ENCODE peak calls at places on chromosomes 16 and 17, in nine cellular contexts. K is naive B cell; W is stimulated activated CD4-positive, alpha-beta T cell treated with anti-CD3 and anti-CD28 coated beads, TNF-alpha, amount 100 ng/mL, for 48 hours; P is Calu3; D is T-helper 2 cell; Y is central memory CD4-positive, alpha-beta T cell; G is type B pancreatic cell; Q is activated T-cell treated with anti-CD3 and anti-CD28 coated beads, Interleukin-2, amount 50 U/mL, for 72 hours; S is activated CD8-positive, alpha-beta memory T cell treated with anti-CD3 and anti-CD28 coated beads for 1 hour. C is an unnamed sample.

GRCh38 chr16:85350973-85351372 is 238.7 kb upstream of the CIBAR2 start:
- DNase-seq in K (no peak), W (no peak), P (peak), D (no peak), Y (no peak), G (no peak), Q (no peak), S (no peak), C (no peak)

GRCh38 chr17:70041575-70041974 is 33.5 kb upstream of the KCNJ16 start:
- DNase-seq in K (no peak), W (no peak), P (no peak), D (no peak), Y (no peak), G (no peak), Q (no peak), S (no peak), C (no peak)

GRCh38 chr16:57318240-57318970 is 33.9 kb upstream of the PLLP start:
- DNase-seq in K (no peak), W (no peak), P (no peak), D (no peak), Y (no peak), G (peak), Q (no peak), S (no peak), C (peak)

GRCh38 chr17:83053779-83054451 is 25.5 kb upstream of the METRNL start:
- DNase-seq in K (peak), W (no peak), P (no peak), D (no peak), Y (peak), G (no peak), Q (peak), S (no peak), C (peak)

GRCh38 chr16:83310816-83311215 is 497.0 kb upstream of the HSBP1 start:
- DNase-seq in K (no peak), W (no peak), P (no peak), D (no peak), Y (no peak), G (no peak), Q (no peak), S (no peak), C (no peak)

GRCh38 chr16:85360323-85361277 is 248.3 kb upstream of the CIBAR2 start:
- DNase-seq in K (no peak), W (no peak), P (peak), D (no peak), Y (no peak), G (no peak), Q (peak), S (no peak), C (no peak)

GRCh38 chr16:56576585-56577299 is 11.9 kb downstream of the MT4 start:
- DNase-seq in K (peak), W (peak), P (peak), D (peak), Y (peak), G (no peak), Q (peak), S (peak), C (peak)

GRCh38 chr16:54424043-54424451 is 137.5 kb upstream of the IRX3 start:
- DNase-seq in K (no peak), W (no peak), P (no peak), D (no peak), Y (no peak), G (no peak), Q (no peak), S (no peak), C (no peak)

GRCh38 chr16:1912215-1912543 is 6.0 kb downstream of the HS3ST6 start:
- DNase-seq in K (no peak), W (no peak), P (no peak), D (no peak), Y (no peak), G (no peak), Q (no peak), S (no peak), C (no peak)

GRCh38 chr17:65371702-65372101 is 189.7 kb downstream of the AXIN2 start:
- DNase-seq in K (no peak), W (no peak), P (peak), D (no peak), Y (no peak), G (peak), Q (no peak), S (no peak), C (no peak)